ENCODE peak calls at places on chromosomes 4 and X, in ten cellular contexts. M is neuronal stem cell, V is fibroblast of lung, T is GM23248, U is neural progenitor cell, F is keratinocyte, I is mesendoderm, E is mammary epithelial cell, K is GM12878, G is PC-3. P is an unnamed sample. For H3K36me3, the result is how much of the 10 kb centered on the place peaks cover.

GRCh38 chr4:5615496-5616075 is 92.8 kb downstream of the EVC2 start:
- DNase-seq in V (no peak), E (peak), M (no peak), K (no peak), I (peak), G (no peak), T (no peak), F (no peak), U (no peak), P (peak)

GRCh38 chrX:52979993-52980392 is 21.7 kb upstream of the FAM156A start:
- DNase-seq in K (no peak), U (peak), V (peak), F (no peak), M (no peak), E (no peak), I (peak), T (peak), G (no peak), P (no peak)

GRCh38 chr4:3871181-3871852 is 105.1 kb downstream of the ADRA2C start:
- DNase-seq in G (no peak), F (no peak), M (peak), I (peak), K (no peak), V (no peak), E (no peak), U (peak), T (peak), P (peak)

GRCh38 chrX:10393899-10394298 is 226.5 kb downstream of the MID1 start:
- DNase-seq in T (no peak), U (no peak), K (no peak), M (no peak), F (no peak), G (peak), E (peak), I (no peak), V (no peak), P (no peak)

GRCh38 chr4:183398298-183399129 is 45.9 kb upstream of the CDKN2AIP start:
- DNase-seq in G (peak), K (no peak), V (peak), I (peak), E (peak), U (peak), F (no peak), T (peak), M (peak), P (peak)

GRCh38 chr4:183118585-183118984 is 19.5 kb downstream of the WWC2 start:
- DNase-seq in K (no peak), E (peak), M (peak), I (peak), T (peak), F (no peak), V (peak), U (peak), G (peak), P (no peak)

GRCh38 chr4:128177376-128177959 is 110.1 kb downstream of the PGRMC2 start:
- DNase-seq in E (peak), U (no peak), T (peak), G (no peak), I (peak), K (no peak), V (peak), F (no peak), M (no peak), P (no peak)

GRCh38 chrX:130170752-130171445 is 863 bp upstream of the RAB33A start:
- DNase-seq in V (peak), G (no peak), I (peak), M (peak), F (no peak), U (peak), E (no peak), K (peak), T (peak), P (peak)

DNA sequence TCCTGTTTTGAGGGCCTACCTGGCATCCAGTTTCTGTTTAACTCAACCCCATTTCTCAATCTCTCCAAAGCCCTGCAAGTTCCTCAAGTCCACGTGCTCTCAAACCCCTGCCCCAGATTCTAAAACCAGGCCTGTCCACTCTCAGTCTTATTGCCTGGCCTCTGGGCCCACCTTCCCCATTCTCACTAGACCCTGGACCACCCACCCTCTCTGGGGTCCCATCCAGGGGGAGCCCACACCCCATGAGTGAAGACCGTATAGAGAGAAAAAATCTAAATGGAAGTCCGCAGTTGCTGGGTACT is 58.3 kb downstream of the TLR10 start:
- DNase-seq in V (no peak), E (no peak), I (no peak), G (no peak), M (no peak), T (no peak), K (no peak), F (no peak), U (no peak), P (no peak)
- H3K36me3 ChIP-seq in V (under half), E (under half), I (under half), G (under half), M (under half), T (under half), K (under half), F (under half), U (under half), P (under half)

GRCh38 chrX:19874391-19875050 is 12.9 kb downstream of the SH3KBP1 start:
- DNase-seq in M (no peak), E (no peak), U (no peak), V (no peak), I (no peak), F (no peak), T (no peak), K (no peak), G (no peak), P (no peak)
- H3K9ac ChIP-seq in M (no peak), E (no peak), U (no peak), V (no peak), I (no peak), F (no peak), T (no peak), K (peak), G (no peak), P (no peak)

GRCh38 chr4:2272026-2272827 is 10.3 kb upstream of the MXD4 start:
- DNase-seq in U (no peak), T (no peak), E (no peak), K (no peak), F (no peak), M (no peak), I (no peak), G (no peak), V (no peak), P (no peak)
- H3K27ac ChIP-seq in U (no peak), T (no peak), E (no peak), K (no peak), F (no peak), M (no peak), I (no peak), G (no peak), V (no peak), P (no peak)

DNA sequence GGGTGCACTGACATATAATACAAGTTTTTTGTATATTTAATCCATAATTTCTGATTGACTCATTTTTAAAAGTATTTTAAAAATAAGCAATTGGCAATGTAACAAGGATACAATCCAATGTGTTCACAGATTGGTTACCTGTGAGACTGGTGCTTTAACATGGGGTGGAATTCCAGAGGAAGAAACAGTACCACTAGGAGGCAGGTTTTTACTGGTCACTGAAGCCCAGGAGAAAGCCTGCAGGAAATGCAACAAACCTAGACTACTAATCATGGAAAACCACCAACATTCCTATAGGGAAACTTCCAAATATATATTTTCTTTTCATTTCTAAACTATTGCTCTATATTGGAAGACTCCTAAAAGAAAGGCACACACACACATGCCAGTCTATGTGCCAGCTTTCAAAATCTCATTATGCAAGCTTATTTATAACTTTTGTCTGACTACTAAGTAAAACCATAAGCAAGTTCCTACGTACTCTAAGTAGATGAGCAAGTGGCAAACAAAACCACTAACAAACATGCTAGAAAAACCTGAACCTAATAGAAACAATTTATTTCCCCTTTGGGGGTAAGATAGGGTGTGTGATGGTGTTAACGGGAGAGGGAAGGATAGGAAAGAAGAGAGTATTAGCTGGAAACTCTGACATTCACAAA is 19.2 kb downstream of the G3BP2 start:
- DNase-seq in M (no peak), U (peak), G (peak), K (no peak), T (peak), V (peak), I (peak), E (peak), F (no peak), P (peak)
- H3K36me3 ChIP-seq in M (half or more), U (half or more), G (half or more), K (under half), T (half or more), V (under half), I (under half), E (under half), F (under half), P (half or more)

GRCh38 chr4:76569695-76570094 is 134.7 kb downstream of the SHROOM3 start:
- DNase-seq in U (no peak), F (no peak), T (no peak), I (no peak), E (no peak), M (no peak), V (no peak), K (no peak), G (no peak), P (no peak)

GRCh38 chr4:76571274-76571673 is 136.2 kb downstream of the SHROOM3 start:
- DNase-seq in M (no peak), E (no peak), V (peak), I (no peak), G (peak), U (no peak), F (no peak), T (no peak), K (no peak), P (no peak)

GRCh38 chr4:76572224-76572623 is 137.2 kb downstream of the SHROOM3 start:
- DNase-seq in M (no peak), G (no peak), I (no peak), E (no peak), U (no peak), K (no peak), F (no peak), V (no peak), T (no peak), P (no peak)

GRCh38 chr4:76569225-76569624 is 134.2 kb downstream of the SHROOM3 start:
- DNase-seq in M (no peak), V (no peak), T (no peak), I (no peak), E (no peak), K (no peak), G (no peak), F (no peak), U (no peak), P (no peak)

GRCh38 chr4:76570141-76570989 is 135.3 kb downstream of the SHROOM3 start:
- DNase-seq in U (no peak), M (no peak), T (peak), G (peak), E (peak), V (peak), F (no peak), I (peak), K (no peak), P (no peak)
- H3K9ac ChIP-seq in U (no peak), M (no peak), T (peak), G (peak), E (no peak), V (no peak), F (no peak), I (no peak), K (no peak), P (no peak)